ENCODE peak calls at places on chromosomes 13 and 19, in five cellular contexts. Q, J, N, O and E are unnamed samples.

GRCh38 chr19:50167314-50167721 is 4.2 kb upstream of the IZUMO2 start:
- DNase-seq in Q (no peak), N (no peak), J (no peak), O (no peak), E (no peak)

GRCh38 chr13:110618167-110618566 is 2.8 kb downstream of the NAXD start:
- DNase-seq in N (no peak), Q (no peak), J (no peak), O (no peak), E (no peak)

GRCh38 chr19:34475026-34475974 is 6.3 kb upstream of the WTIP start:
- DNase-seq in J (no peak), N (no peak), O (no peak), Q (peak), E (no peak)

GRCh38 chr19:15934332-15935078 is at the start of gene CYP4F11:
- DNase-seq in Q (no peak), N (peak), J (no peak), O (no peak), E (no peak)

GRCh38 chr19:35533822-35534521 is 716 bp downstream of the GAPDHS start:
- DNase-seq in N (no peak), O (peak), J (no peak), Q (peak), E (no peak)

GRCh38 chr13:28415994-28416411 is 78.9 kb downstream of the FLT1 start:
- DNase-seq in O (no peak), N (no peak), Q (no peak), J (no peak), E (no peak)

GRCh38 chr13:35789335-35790166 is 313.1 kb upstream of the MAB21L1 start:
- DNase-seq in O (no peak), Q (no peak), J (no peak), N (no peak), E (peak)

GRCh38 chr19:5439452-5439851 is 15.8 kb upstream of the ZNRF4 start:
- DNase-seq in O (no peak), Q (no peak), N (no peak), J (no peak), E (no peak)

GRCh38 chr13:77595166-77595810 is 59.8 kb downstream of the SCEL start:
- DNase-seq in Q (no peak), N (no peak), O (no peak), J (no peak), E (no peak)

GRCh38 chr13:111609631-111610030 is 289.2 kb downstream of the TEX29 start:
- DNase-seq in J (no peak), Q (no peak), O (no peak), N (no peak), E (no peak)

GRCh38 chr19:30799854-30800755 is 427.9 kb downstream of the ZNF536 start:
- DNase-seq in N (peak), Q (peak), J (no peak), O (no peak), E (no peak)

GRCh38 chr19:44891016-44891882 is at the start of gene TOMM40:
- DNase-seq in O (peak), J (peak), N (no peak), Q (peak), E (peak)